ENCODE peak calls at places on chromosomes 12 and 14, in six cellular contexts. M, O, F, X, T and W are unnamed samples.
A peak's percentile ranks its signal among the peaks of the same experiment; 100 is the strongest.

GRCh38 chr14:105855893-105856675 is 329.7 kb downstream of the TMEM121 start:
- DNase-seq in T (no peak), O (no peak), X (no peak), F (no peak), M (peak; percentile 47), W (no peak)

GRCh38 chr12:26822051-26822450 is 10.9 kb downstream of the ITPR2 start:
- DNase-seq in M (no peak), F (no peak), T (no peak), O (no peak), X (no peak), W (no peak)

GRCh38 chr14:106564058-106564643 is 1037.8 kb downstream of the TMEM121 start:
- DNase-seq in T (no peak), M (no peak), X (no peak), O (peak; percentile 7), F (no peak), W (no peak)

GRCh38 chr14:64218344-64219240 is 75.6 kb downstream of the ESR2 start:
- DNase-seq in X (no peak), T (no peak), O (no peak), M (no peak), F (no peak), W (no peak)

GRCh38 chr12:26831959-26832816 is 806 bp downstream of the ITPR2 start:
- DNase-seq in O (peak; percentile 83), X (peak; percentile 29), F (peak; percentile 6), T (peak; percentile 66), M (peak; percentile 88), W (peak; percentile 81)

GRCh38 chr12:42985506-42985905 is 396.0 kb upstream of the PRICKLE1 start:
- DNase-seq in F (no peak), T (no peak), M (no peak), O (no peak), X (no peak), W (peak; percentile 50)

GRCh38 chr12:117118838-117119591 is 19.8 kb upstream of the TESC start:
- DNase-seq in F (no peak), O (no peak), T (no peak), X (no peak), M (no peak), W (no peak)

GRCh38 chr14:53841109-53842099 is 115.2 kb downstream of the BMP4 start:
- DNase-seq in O (peak; percentile 24), T (no peak), F (no peak), X (no peak), M (no peak), W (no peak)

GRCh38 chr14:56885795-56886194 is 75.5 kb upstream of the OTX2 start:
- DNase-seq in M (no peak), X (no peak), T (no peak), O (no peak), F (no peak), W (no peak)